ENCODE peak calls at places on chromosomes 16 and 17, in nine cellular contexts. One of them, this sample, is unnamed.

GRCh38 chr17:37220609-37220953 is 155.2 kb upstream of the C17orf78 start:
- DNase-seq in lung: no peak
- DNase-seq in AG10803: peak; percentile 39
- DNase-seq in astrocyte of the spinal cord: peak; percentile 40
- DNase-seq in fibroblast of pulmonary artery: peak; percentile 49
- DNase-seq in foreskin fibroblast: peak; percentile 66
- DNase-seq in AG04450: peak; percentile 16
- DNase-seq in H9: peak; percentile 63
- DNase-seq in osteocyte: no peak
- DNase-seq in this sample: no peak

GRCh38 chr17:75030161-75030560 is 16.6 kb downstream of the ATP5PD start:
- DNase-seq in lung: no peak
- DNase-seq in AG10803: no peak
- DNase-seq in astrocyte of the spinal cord: no peak
- DNase-seq in fibroblast of pulmonary artery: no peak
- DNase-seq in foreskin fibroblast: no peak
- DNase-seq in AG04450: no peak
- DNase-seq in H9: no peak
- DNase-seq in osteocyte: no peak
- DNase-seq in this sample: no peak

GRCh38 chr17:32783602-32784001 is 93.3 kb downstream of the MYO1D start:
- DNase-seq in lung: no peak
- DNase-seq in AG10803: peak; percentile 76
- DNase-seq in astrocyte of the spinal cord: peak; percentile 65
- DNase-seq in fibroblast of pulmonary artery: peak; percentile 75
- DNase-seq in foreskin fibroblast: peak; percentile 72
- DNase-seq in AG04450: peak; percentile 27
- DNase-seq in H9: no peak
- DNase-seq in osteocyte: no peak
- DNase-seq in this sample: no peak

GRCh38 chr16:88014201-88014781 is 63.1 kb downstream of the BANP start:
- DNase-seq in lung: no peak
- DNase-seq in AG10803: no peak
- DNase-seq in astrocyte of the spinal cord: peak; percentile 73
- DNase-seq in fibroblast of pulmonary artery: peak; percentile 6
- DNase-seq in foreskin fibroblast: peak; percentile 28
- DNase-seq in AG04450: peak; percentile 18
- DNase-seq in H9: no peak
- DNase-seq in osteocyte: no peak
- DNase-seq in this sample: peak; percentile 79

GRCh38 chr16:17391715-17392114 is 79.0 kb downstream of the XYLT1 start:
- DNase-seq in lung: no peak
- DNase-seq in AG10803: no peak
- DNase-seq in astrocyte of the spinal cord: no peak
- DNase-seq in fibroblast of pulmonary artery: no peak
- DNase-seq in foreskin fibroblast: no peak
- DNase-seq in AG04450: no peak
- DNase-seq in H9: no peak
- DNase-seq in osteocyte: no peak
- DNase-seq in this sample: no peak

GRCh38 chr17:2024572-2025219 is 438 bp downstream of the RTN4RL1 start:
- DNase-seq in lung: no peak
- DNase-seq in AG10803: no peak
- DNase-seq in astrocyte of the spinal cord: no peak
- DNase-seq in fibroblast of pulmonary artery: no peak
- DNase-seq in foreskin fibroblast: no peak
- DNase-seq in AG04450: no peak
- DNase-seq in H9: no peak
- DNase-seq in osteocyte: no peak
- DNase-seq in this sample: no peak

GRCh38 chr16:57809843-57810196 is 7.5 kb upstream of the KIFC3 start:
- DNase-seq in lung: no peak
- DNase-seq in AG10803: no peak
- DNase-seq in astrocyte of the spinal cord: no peak
- DNase-seq in fibroblast of pulmonary artery: no peak
- DNase-seq in foreskin fibroblast: no peak
- DNase-seq in AG04450: no peak
- DNase-seq in H9: no peak
- DNase-seq in osteocyte: no peak
- DNase-seq in this sample: no peak

GRCh38 chr17:50386451-50386994 is 10.8 kb downstream of the LRRC59 start:
- DNase-seq in lung: no peak
- DNase-seq in AG10803: peak; percentile 24
- DNase-seq in astrocyte of the spinal cord: no peak
- DNase-seq in fibroblast of pulmonary artery: no peak
- DNase-seq in foreskin fibroblast: peak; percentile 7
- DNase-seq in AG04450: no peak
- DNase-seq in H9: no peak
- DNase-seq in osteocyte: no peak
- DNase-seq in this sample: no peak

GRCh38 chr17:3992370-3992769 is 28.1 kb upstream of the ATP2A3 start:
- DNase-seq in lung: no peak
- DNase-seq in AG10803: no peak
- DNase-seq in astrocyte of the spinal cord: no peak
- DNase-seq in fibroblast of pulmonary artery: no peak
- DNase-seq in foreskin fibroblast: no peak
- DNase-seq in AG04450: no peak
- DNase-seq in H9: no peak
- DNase-seq in osteocyte: no peak
- DNase-seq in this sample: peak; percentile 47

GRCh38 chr16:73068546-73069401 is 20.8 kb upstream of the ZFHX3 start:
- DNase-seq in lung: peak; percentile 81
- DNase-seq in AG10803: peak; percentile 92
- DNase-seq in astrocyte of the spinal cord: peak; percentile 95
- DNase-seq in fibroblast of pulmonary artery: peak; percentile 97
- DNase-seq in foreskin fibroblast: peak; percentile 91
- DNase-seq in AG04450: peak; percentile 94
- DNase-seq in H9: no peak
- DNase-seq in osteocyte: peak; percentile 90
- DNase-seq in this sample: no peak

GRCh38 chr16:53022374-53022773 is 30.3 kb downstream of the CHD9NB start:
- DNase-seq in lung: peak; percentile 34
- DNase-seq in AG10803: peak; percentile 49
- DNase-seq in astrocyte of the spinal cord: peak; percentile 50
- DNase-seq in fibroblast of pulmonary artery: peak; percentile 70
- DNase-seq in foreskin fibroblast: peak; percentile 72
- DNase-seq in AG04450: peak; percentile 7
- DNase-seq in H9: peak; percentile 70
- DNase-seq in osteocyte: no peak
- DNase-seq in this sample: no peak

GRCh38 chr16:89478576-89479221 is 11.7 kb downstream of the ANKRD11 start:
- DNase-seq in lung: no peak
- DNase-seq in AG10803: peak; percentile 60
- DNase-seq in astrocyte of the spinal cord: no peak
- DNase-seq in fibroblast of pulmonary artery: peak; percentile 33
- DNase-seq in foreskin fibroblast: peak; percentile 70
- DNase-seq in AG04450: no peak
- DNase-seq in H9: no peak
- DNase-seq in osteocyte: no peak
- DNase-seq in this sample: no peak

GRCh38 chr17:61477204-61477834 is 25.1 kb downstream of the TBX4 start:
- DNase-seq in lung: no peak
- DNase-seq in AG10803: no peak
- DNase-seq in astrocyte of the spinal cord: no peak
- DNase-seq in fibroblast of pulmonary artery: no peak
- DNase-seq in foreskin fibroblast: no peak
- DNase-seq in AG04450: no peak
- DNase-seq in H9: peak; percentile 36
- DNase-seq in osteocyte: no peak
- DNase-seq in this sample: peak; percentile 64

GRCh38 chr16:87062569-87063442 is 254.4 kb downstream of the C16orf95 start:
- DNase-seq in lung: peak; percentile 50
- DNase-seq in AG10803: peak; percentile 58
- DNase-seq in astrocyte of the spinal cord: peak; percentile 80
- DNase-seq in fibroblast of pulmonary artery: peak; percentile 79
- DNase-seq in foreskin fibroblast: peak; percentile 87
- DNase-seq in AG04450: no peak
- DNase-seq in H9: peak; percentile 75
- DNase-seq in osteocyte: peak; percentile 91
- DNase-seq in this sample: no peak

GRCh38 chr16:87067890-87068289 is 249.3 kb downstream of the C16orf95 start:
- DNase-seq in lung: no peak
- DNase-seq in AG10803: no peak
- DNase-seq in astrocyte of the spinal cord: no peak
- DNase-seq in fibroblast of pulmonary artery: no peak
- DNase-seq in foreskin fibroblast: no peak
- DNase-seq in AG04450: no peak
- DNase-seq in H9: no peak
- DNase-seq in osteocyte: no peak
- DNase-seq in this sample: no peak

GRCh38 chr17:10114931-10115535 is 83.4 kb downstream of the GAS7 start:
- DNase-seq in lung: peak; percentile 84
- DNase-seq in AG10803: peak; percentile 99
- DNase-seq in astrocyte of the spinal cord: peak; percentile 95
- DNase-seq in fibroblast of pulmonary artery: peak; percentile 97
- DNase-seq in foreskin fibroblast: peak; percentile 97
- DNase-seq in AG04450: peak; percentile 85
- DNase-seq in H9: no peak
- DNase-seq in osteocyte: peak; percentile 95
- DNase-seq in this sample: no peak

GRCh38 chr17:1766382-1767135 is 4.7 kb downstream of the SERPINF1 start:
- DNase-seq in lung: no peak
- DNase-seq in AG10803: no peak
- DNase-seq in astrocyte of the spinal cord: no peak
- DNase-seq in fibroblast of pulmonary artery: no peak
- DNase-seq in foreskin fibroblast: no peak
- DNase-seq in AG04450: no peak
- DNase-seq in H9: peak; percentile 67
- DNase-seq in osteocyte: no peak
- DNase-seq in this sample: no peak

GRCh38 chr17:78315355-78316114 is 44.3 kb downstream of the SOCS3 start:
- DNase-seq in lung: peak; percentile 82
- DNase-seq in AG10803: peak; percentile 83
- DNase-seq in astrocyte of the spinal cord: peak; percentile 98
- DNase-seq in fibroblast of pulmonary artery: peak; percentile 88
- DNase-seq in foreskin fibroblast: peak; percentile 97
- DNase-seq in AG04450: peak; percentile 70
- DNase-seq in H9: no peak
- DNase-seq in osteocyte: peak; percentile 88
- DNase-seq in this sample: no peak

GRCh38 chr17:36859701-36860100 is 77.6 kb upstream of the LHX1 start:
- DNase-seq in lung: no peak
- DNase-seq in AG10803: no peak
- DNase-seq in astrocyte of the spinal cord: no peak
- DNase-seq in fibroblast of pulmonary artery: no peak
- DNase-seq in foreskin fibroblast: no peak
- DNase-seq in AG04450: no peak
- DNase-seq in H9: no peak
- DNase-seq in osteocyte: no peak
- DNase-seq in this sample: no peak

GRCh38 chr16:13950821-13951547 is 31.0 kb downstream of the ERCC4 start:
- DNase-seq in lung: no peak
- DNase-seq in AG10803: no peak
- DNase-seq in astrocyte of the spinal cord: no peak
- DNase-seq in fibroblast of pulmonary artery: no peak
- DNase-seq in foreskin fibroblast: no peak
- DNase-seq in AG04450: no peak
- DNase-seq in H9: no peak
- DNase-seq in osteocyte: no peak
- DNase-seq in this sample: no peak

GRCh38 chr16:30949655-30950515 is 1.0 kb downstream of the ORAI3 start:
- DNase-seq in lung: peak; percentile 80
- DNase-seq in AG10803: peak; percentile 88
- DNase-seq in astrocyte of the spinal cord: peak; percentile 60
- DNase-seq in fibroblast of pulmonary artery: peak; percentile 80
- DNase-seq in foreskin fibroblast: peak; percentile 97
- DNase-seq in AG04450: no peak
- DNase-seq in H9: peak; percentile 87
- DNase-seq in osteocyte: no peak
- DNase-seq in this sample: no peak

DNA sequence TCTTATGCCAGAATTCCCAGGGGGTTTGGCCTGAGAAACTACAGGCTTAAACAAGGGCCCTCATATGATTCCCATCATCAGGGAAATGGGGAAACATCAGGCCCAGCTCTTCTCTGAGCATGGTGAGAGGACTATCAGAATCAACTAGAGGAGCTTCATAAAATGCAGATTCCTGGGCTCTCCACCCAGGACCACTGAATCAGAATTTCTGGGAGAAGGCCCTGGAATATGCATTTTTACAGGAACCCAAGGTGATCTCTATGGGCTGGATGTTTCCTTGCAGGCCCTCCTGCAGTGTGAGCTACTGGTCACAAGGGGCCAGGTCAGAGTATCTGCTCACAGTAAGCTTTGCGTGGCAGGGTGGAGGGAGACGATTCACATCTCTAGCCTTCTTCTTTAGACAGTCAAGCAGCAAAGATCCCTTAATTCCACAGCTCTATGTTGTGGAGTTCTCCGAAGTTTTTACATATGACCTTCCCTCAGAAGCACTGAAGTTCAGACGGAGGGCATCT is 38.8 kb upstream of the HOXB13 start:
- DNase-seq in lung: no peak
- DNase-seq in AG10803: no peak
- DNase-seq in astrocyte of the spinal cord: no peak
- DNase-seq in fibroblast of pulmonary artery: no peak
- DNase-seq in foreskin fibroblast: no peak
- DNase-seq in AG04450: no peak
- DNase-seq in H9: no peak
- DNase-seq in osteocyte: no peak
- DNase-seq in this sample: no peak
- TF ChIP-seq CTCF in lung: no peak
- TF ChIP-seq CTCF in AG10803: no peak
- TF ChIP-seq CTCF in astrocyte of the spinal cord: no peak
- TF ChIP-seq CTCF in fibroblast of pulmonary artery: no peak
- TF ChIP-seq CTCF in foreskin fibroblast: peak; percentile 5
- TF ChIP-seq CTCF in AG04450: peak; percentile 5
- TF ChIP-seq CTCF in H9: no peak
- TF ChIP-seq CTCF in osteocyte: no peak
- TF ChIP-seq CTCF in this sample: no peak

GRCh38 chr17:67082110-67082509 is 37.8 kb downstream of the CACNG1 start:
- DNase-seq in lung: no peak
- DNase-seq in AG10803: no peak
- DNase-seq in astrocyte of the spinal cord: no peak
- DNase-seq in fibroblast of pulmonary artery: no peak
- DNase-seq in foreskin fibroblast: no peak
- DNase-seq in AG04450: no peak
- DNase-seq in H9: no peak
- DNase-seq in osteocyte: no peak
- DNase-seq in this sample: no peak
- TF ChIP-seq CTCF in lung: no peak
- TF ChIP-seq CTCF in AG10803: no peak
- TF ChIP-seq CTCF in astrocyte of the spinal cord: no peak
- TF ChIP-seq CTCF in fibroblast of pulmonary artery: no peak
- TF ChIP-seq CTCF in foreskin fibroblast: no peak
- TF ChIP-seq CTCF in AG04450: no peak
- TF ChIP-seq CTCF in H9: peak; percentile 19
- TF ChIP-seq CTCF in osteocyte: no peak
- TF ChIP-seq CTCF in this sample: peak; percentile 35

GRCh38 chr16:29011112-29011511 is 26.3 kb downstream of the LAT start:
- DNase-seq in lung: no peak
- DNase-seq in AG10803: no peak
- DNase-seq in astrocyte of the spinal cord: no peak
- DNase-seq in fibroblast of pulmonary artery: no peak
- DNase-seq in foreskin fibroblast: no peak
- DNase-seq in AG04450: no peak
- DNase-seq in H9: peak; percentile 63
- DNase-seq in osteocyte: no peak
- DNase-seq in this sample: no peak
- TF ChIP-seq CTCF in lung: no peak
- TF ChIP-seq CTCF in AG10803: no peak
- TF ChIP-seq CTCF in astrocyte of the spinal cord: no peak
- TF ChIP-seq CTCF in fibroblast of pulmonary artery: no peak
- TF ChIP-seq CTCF in foreskin fibroblast: no peak
- TF ChIP-seq CTCF in AG04450: no peak
- TF ChIP-seq CTCF in H9: peak; percentile 57
- TF ChIP-seq CTCF in osteocyte: no peak
- TF ChIP-seq CTCF in this sample: no peak

GRCh38 chr17:81075307-81075706 is 40.4 kb downstream of the BAIAP2 start:
- DNase-seq in lung: no peak
- DNase-seq in AG10803: no peak
- DNase-seq in astrocyte of the spinal cord: no peak
- DNase-seq in fibroblast of pulmonary artery: no peak
- DNase-seq in foreskin fibroblast: no peak
- DNase-seq in AG04450: no peak
- DNase-seq in H9: no peak
- DNase-seq in osteocyte: no peak
- DNase-seq in this sample: no peak
- TF ChIP-seq CTCF in lung: no peak
- TF ChIP-seq CTCF in AG10803: no peak
- TF ChIP-seq CTCF in astrocyte of the spinal cord: no peak
- TF ChIP-seq CTCF in fibroblast of pulmonary artery: no peak
- TF ChIP-seq CTCF in foreskin fibroblast: no peak
- TF ChIP-seq CTCF in AG04450: no peak
- TF ChIP-seq CTCF in H9: no peak
- TF ChIP-seq CTCF in osteocyte: no peak
- TF ChIP-seq CTCF in this sample: no peak